ENCODE peak calls at places on chromosomes 11 and 22, in eight cellular contexts. One of them, this sample, is unnamed.

GRCh38 chr11:86547727-86548126 is 124.7 kb downstream of the ME3 start:
- DNase-seq in left ventricle myocardium inferior: no peak
- DNase-seq in kidney: no peak
- DNase-seq in fibroblast of mammary gland: no peak
- DNase-seq in B cell: no peak
- DNase-seq in stomach: no peak
- DNase-seq in RWPE1: no peak
- DNase-seq in neural progenitor cell: no peak
- DNase-seq in this sample: no peak

GRCh38 chr22:37137903-37138665 is 11.6 kb downstream of the IL2RB start:
- DNase-seq in left ventricle myocardium inferior: no peak
- DNase-seq in kidney: no peak
- DNase-seq in fibroblast of mammary gland: no peak
- DNase-seq in B cell: no peak
- DNase-seq in stomach: no peak
- DNase-seq in RWPE1: no peak
- DNase-seq in neural progenitor cell: no peak
- DNase-seq in this sample: no peak

GRCh38 chr11:67351275-67352005 is 1.9 kb downstream of the POLD4 start:
- DNase-seq in left ventricle myocardium inferior: peak; percentile 55
- DNase-seq in kidney: peak; percentile 56
- DNase-seq in fibroblast of mammary gland: peak; percentile 79
- DNase-seq in B cell: peak; percentile 88
- DNase-seq in stomach: peak; percentile 75
- DNase-seq in RWPE1: peak; percentile 84
- DNase-seq in neural progenitor cell: peak; percentile 79
- DNase-seq in this sample: peak; percentile 80

GRCh38 chr11:65843811-65844210 is 10.0 kb downstream of the SNX32 start:
- DNase-seq in left ventricle myocardium inferior: no peak
- DNase-seq in kidney: no peak
- DNase-seq in fibroblast of mammary gland: no peak
- DNase-seq in B cell: no peak
- DNase-seq in stomach: no peak
- DNase-seq in RWPE1: no peak
- DNase-seq in neural progenitor cell: no peak
- DNase-seq in this sample: no peak

GRCh38 chr11:975824-976223 is 50.2 kb downstream of the AP2A2 start:
- DNase-seq in left ventricle myocardium inferior: no peak
- DNase-seq in kidney: peak; percentile 57
- DNase-seq in fibroblast of mammary gland: peak; percentile 39
- DNase-seq in B cell: no peak
- DNase-seq in stomach: no peak
- DNase-seq in RWPE1: no peak
- DNase-seq in neural progenitor cell: peak; percentile 78
- DNase-seq in this sample: no peak

GRCh38 chr11:82978422-82979099 is 77.0 kb downstream of the DDIAS start:
- DNase-seq in left ventricle myocardium inferior: no peak
- DNase-seq in kidney: no peak
- DNase-seq in fibroblast of mammary gland: peak; percentile 91
- DNase-seq in B cell: no peak
- DNase-seq in stomach: no peak
- DNase-seq in RWPE1: peak; percentile 44
- DNase-seq in neural progenitor cell: no peak
- DNase-seq in this sample: peak; percentile 60

GRCh38 chr11:105164226-105164625 is 24.7 kb upstream of the CARD18 start:
- DNase-seq in left ventricle myocardium inferior: no peak
- DNase-seq in kidney: no peak
- DNase-seq in fibroblast of mammary gland: peak; percentile 2
- DNase-seq in B cell: no peak
- DNase-seq in stomach: no peak
- DNase-seq in RWPE1: no peak
- DNase-seq in neural progenitor cell: no peak
- DNase-seq in this sample: no peak

GRCh38 chr11:122103366-122103765 is 12.6 kb downstream of the BLID start:
- DNase-seq in left ventricle myocardium inferior: no peak
- DNase-seq in kidney: no peak
- DNase-seq in fibroblast of mammary gland: peak; percentile 87
- DNase-seq in B cell: no peak
- DNase-seq in stomach: no peak
- DNase-seq in RWPE1: peak; percentile 30
- DNase-seq in neural progenitor cell: no peak
- DNase-seq in this sample: peak; percentile 47

GRCh38 chr11:66343176-66343575 is 1.7 kb downstream of the BRMS1 start:
- DNase-seq in left ventricle myocardium inferior: no peak
- DNase-seq in kidney: peak; percentile 20
- DNase-seq in fibroblast of mammary gland: no peak
- DNase-seq in B cell: no peak
- DNase-seq in stomach: no peak
- DNase-seq in RWPE1: no peak
- DNase-seq in neural progenitor cell: no peak
- DNase-seq in this sample: no peak

GRCh38 chr11:72003776-72004171 is 5.1 kb downstream of the IL18BP start:
- DNase-seq in left ventricle myocardium inferior: no peak
- DNase-seq in kidney: peak; percentile 68
- DNase-seq in fibroblast of mammary gland: no peak
- DNase-seq in B cell: no peak
- DNase-seq in stomach: no peak
- DNase-seq in RWPE1: no peak
- DNase-seq in neural progenitor cell: no peak
- DNase-seq in this sample: no peak

GRCh38 chr11:78833237-78833636 is 258.6 kb upstream of the NARS2 start:
- DNase-seq in left ventricle myocardium inferior: no peak
- DNase-seq in kidney: no peak
- DNase-seq in fibroblast of mammary gland: no peak
- DNase-seq in B cell: no peak
- DNase-seq in stomach: no peak
- DNase-seq in RWPE1: no peak
- DNase-seq in neural progenitor cell: no peak
- DNase-seq in this sample: no peak

GRCh38 chr22:43147821-43148220 is 3.5 kb upstream of the TSPO start:
- DNase-seq in left ventricle myocardium inferior: no peak
- DNase-seq in kidney: no peak
- DNase-seq in fibroblast of mammary gland: no peak
- DNase-seq in B cell: no peak
- DNase-seq in stomach: no peak
- DNase-seq in RWPE1: no peak
- DNase-seq in neural progenitor cell: no peak
- DNase-seq in this sample: no peak

GRCh38 chr11:75352417-75353206 is 1.2 kb upstream of the ARRB1 start:
- DNase-seq in left ventricle myocardium inferior: no peak
- DNase-seq in kidney: peak; percentile 28
- DNase-seq in fibroblast of mammary gland: no peak
- DNase-seq in B cell: no peak
- DNase-seq in stomach: peak; percentile 67
- DNase-seq in RWPE1: no peak
- DNase-seq in neural progenitor cell: no peak
- DNase-seq in this sample: no peak

GRCh38 chr11:45144126-45145082 is 2.0 kb upstream of the PRDM11 start:
- DNase-seq in left ventricle myocardium inferior: no peak
- DNase-seq in kidney: no peak
- DNase-seq in fibroblast of mammary gland: no peak
- DNase-seq in B cell: no peak
- DNase-seq in stomach: peak; percentile 24
- DNase-seq in RWPE1: no peak
- DNase-seq in neural progenitor cell: no peak
- DNase-seq in this sample: no peak

GRCh38 chr22:24758164-24758799 is 16.2 kb downstream of the PIWIL3 start:
- DNase-seq in left ventricle myocardium inferior: peak; percentile 38
- DNase-seq in kidney: no peak
- DNase-seq in fibroblast of mammary gland: peak; percentile 55
- DNase-seq in B cell: peak; percentile 73
- DNase-seq in stomach: peak; percentile 63
- DNase-seq in RWPE1: peak; percentile 18
- DNase-seq in neural progenitor cell: peak; percentile 78
- DNase-seq in this sample: peak; percentile 71

GRCh38 chr11:17414317-17414737 is 25.9 kb upstream of the KCNJ11 start:
- DNase-seq in left ventricle myocardium inferior: no peak
- DNase-seq in kidney: no peak
- DNase-seq in fibroblast of mammary gland: no peak
- DNase-seq in B cell: no peak
- DNase-seq in stomach: peak; percentile 61
- DNase-seq in RWPE1: no peak
- DNase-seq in neural progenitor cell: no peak
- DNase-seq in this sample: no peak

GRCh38 chr22:27832606-27833005 is 31.1 kb upstream of the MN1 start:
- DNase-seq in left ventricle myocardium inferior: no peak
- DNase-seq in kidney: no peak
- DNase-seq in fibroblast of mammary gland: no peak
- DNase-seq in B cell: no peak
- DNase-seq in stomach: no peak
- DNase-seq in RWPE1: no peak
- DNase-seq in neural progenitor cell: no peak
- DNase-seq in this sample: no peak

GRCh38 chr11:44525473-44526252 is 39.8 kb upstream of the CD82 start:
- DNase-seq in left ventricle myocardium inferior: no peak
- DNase-seq in kidney: no peak
- DNase-seq in fibroblast of mammary gland: no peak
- DNase-seq in B cell: no peak
- DNase-seq in stomach: no peak
- DNase-seq in RWPE1: no peak
- DNase-seq in neural progenitor cell: no peak
- DNase-seq in this sample: no peak

GRCh38 chr22:32583074-32583677 is 108.6 kb downstream of the FBXO7 start:
- DNase-seq in left ventricle myocardium inferior: no peak
- DNase-seq in kidney: no peak
- DNase-seq in fibroblast of mammary gland: no peak
- DNase-seq in B cell: no peak
- DNase-seq in stomach: no peak
- DNase-seq in RWPE1: no peak
- DNase-seq in neural progenitor cell: no peak
- DNase-seq in this sample: no peak

GRCh38 chr11:40255457-40255856 is 1204.0 kb downstream of the LRRC4C start:
- DNase-seq in left ventricle myocardium inferior: no peak
- DNase-seq in kidney: no peak
- DNase-seq in fibroblast of mammary gland: no peak
- DNase-seq in B cell: no peak
- DNase-seq in stomach: no peak
- DNase-seq in RWPE1: no peak
- DNase-seq in neural progenitor cell: peak; percentile 22
- DNase-seq in this sample: no peak

GRCh38 chr11:60985501-60985900 is 14.0 kb downstream of the CD6 start:
- DNase-seq in left ventricle myocardium inferior: no peak
- DNase-seq in kidney: no peak
- DNase-seq in fibroblast of mammary gland: no peak
- DNase-seq in B cell: no peak
- DNase-seq in stomach: no peak
- DNase-seq in RWPE1: no peak
- DNase-seq in neural progenitor cell: no peak
- DNase-seq in this sample: no peak

GRCh38 chr11:17782145-17782544 is 47.6 kb downstream of the KCNC1 start:
- DNase-seq in left ventricle myocardium inferior: no peak
- DNase-seq in kidney: no peak
- DNase-seq in fibroblast of mammary gland: no peak
- DNase-seq in B cell: no peak
- DNase-seq in stomach: no peak
- DNase-seq in RWPE1: no peak
- DNase-seq in neural progenitor cell: no peak
- DNase-seq in this sample: no peak

GRCh38 chr11:1067812-1068496 is 6.7 kb upstream of the MUC2 start:
- DNase-seq in left ventricle myocardium inferior: no peak
- DNase-seq in kidney: no peak
- DNase-seq in fibroblast of mammary gland: no peak
- DNase-seq in B cell: no peak
- DNase-seq in stomach: no peak
- DNase-seq in RWPE1: no peak
- DNase-seq in neural progenitor cell: no peak
- DNase-seq in this sample: no peak

GRCh38 chr22:27903805-27904473 is 15.1 kb downstream of the PITPNB start:
- DNase-seq in left ventricle myocardium inferior: no peak
- DNase-seq in kidney: no peak
- DNase-seq in fibroblast of mammary gland: no peak
- DNase-seq in B cell: no peak
- DNase-seq in stomach: no peak
- DNase-seq in RWPE1: no peak
- DNase-seq in neural progenitor cell: no peak
- DNase-seq in this sample: no peak

GRCh38 chr11:116078101-116078561 is 573.9 kb upstream of the CADM1 start:
- DNase-seq in left ventricle myocardium inferior: no peak
- DNase-seq in kidney: no peak
- DNase-seq in fibroblast of mammary gland: no peak
- DNase-seq in B cell: no peak
- DNase-seq in stomach: no peak
- DNase-seq in RWPE1: no peak
- DNase-seq in neural progenitor cell: peak; percentile 80
- DNase-seq in this sample: no peak
- TF ChIP-seq CTCF in left ventricle myocardium inferior: peak; percentile 19
- TF ChIP-seq CTCF in kidney: peak; percentile 5
- TF ChIP-seq CTCF in fibroblast of mammary gland: no peak
- TF ChIP-seq CTCF in B cell: no peak
- TF ChIP-seq CTCF in stomach: no peak
- TF ChIP-seq CTCF in RWPE1: no peak
- TF ChIP-seq CTCF in neural progenitor cell: peak; percentile 77
- TF ChIP-seq CTCF in this sample: no peak

GRCh38 chr11:10304495-10305261 is at the start of gene ADM:
- DNase-seq in left ventricle myocardium inferior: peak; percentile 91
- DNase-seq in kidney: peak; percentile 96
- DNase-seq in fibroblast of mammary gland: peak; percentile 89
- DNase-seq in B cell: peak; percentile 70
- DNase-seq in stomach: peak; percentile 87
- DNase-seq in RWPE1: peak; percentile 89
- DNase-seq in neural progenitor cell: peak; percentile 86
- DNase-seq in this sample: peak; percentile 92
- TF ChIP-seq CTCF in left ventricle myocardium inferior: peak; percentile 70
- TF ChIP-seq CTCF in kidney: no peak
- TF ChIP-seq CTCF in fibroblast of mammary gland: no peak
- TF ChIP-seq CTCF in B cell: peak; percentile 72
- TF ChIP-seq CTCF in stomach: peak; percentile 57
- TF ChIP-seq CTCF in RWPE1: peak; percentile 72
- TF ChIP-seq CTCF in neural progenitor cell: peak; percentile 69
- TF ChIP-seq CTCF in this sample: peak; percentile 76

DNA sequence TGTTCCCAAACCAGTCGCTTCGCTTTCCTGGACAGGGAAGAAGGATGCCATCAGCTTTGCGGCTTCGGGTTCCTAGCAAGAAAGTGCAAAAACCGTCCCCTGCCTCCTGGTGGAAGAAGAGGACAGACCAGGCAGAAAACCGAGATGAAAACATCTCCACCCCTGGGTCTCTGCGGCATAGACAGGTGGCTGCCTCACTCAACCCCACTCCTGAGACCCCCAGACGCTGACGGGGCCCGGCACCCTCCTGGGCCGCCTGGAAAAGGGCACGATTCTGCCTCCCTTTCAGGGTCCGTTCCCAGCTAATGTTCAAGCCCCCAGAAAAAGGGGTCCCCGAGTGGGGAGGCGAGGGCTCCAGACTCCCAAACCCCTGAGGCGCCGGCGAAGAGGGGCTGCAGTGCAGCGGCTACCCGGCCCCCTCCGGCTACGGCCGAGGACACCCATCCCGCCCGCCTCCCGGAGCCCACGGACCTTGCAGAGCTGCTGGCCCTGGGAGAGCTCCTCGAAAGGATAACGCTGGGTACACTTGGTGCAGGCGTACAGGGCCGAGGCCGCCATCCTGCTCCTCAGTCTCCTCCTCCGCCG is 569 bp downstream of the FAM76B start:
- DNase-seq in left ventricle myocardium inferior: no peak
- DNase-seq in kidney: no peak
- DNase-seq in fibroblast of mammary gland: peak; percentile 45
- DNase-seq in B cell: peak; percentile 49
- DNase-seq in stomach: no peak
- DNase-seq in RWPE1: peak; percentile 13
- DNase-seq in neural progenitor cell: peak; percentile 80
- DNase-seq in this sample: peak; percentile 29
- TF ChIP-seq CTCF in left ventricle myocardium inferior: peak; percentile 8
- TF ChIP-seq CTCF in kidney: no peak
- TF ChIP-seq CTCF in fibroblast of mammary gland: peak; percentile 29
- TF ChIP-seq CTCF in B cell: peak; percentile 37
- TF ChIP-seq CTCF in stomach: no peak
- TF ChIP-seq CTCF in RWPE1: no peak
- TF ChIP-seq CTCF in neural progenitor cell: peak; percentile 53
- TF ChIP-seq CTCF in this sample: peak; percentile 13

GRCh38 chr22:38513063-38513462 is 7.0 kb upstream of the DDX17 start:
- DNase-seq in left ventricle myocardium inferior: no peak
- DNase-seq in kidney: no peak
- DNase-seq in fibroblast of mammary gland: no peak
- DNase-seq in B cell: peak; percentile 31
- DNase-seq in stomach: no peak
- DNase-seq in RWPE1: no peak
- DNase-seq in neural progenitor cell: peak; percentile 46
- DNase-seq in this sample: no peak
- TF ChIP-seq CTCF in left ventricle myocardium inferior: peak; percentile 43
- TF ChIP-seq CTCF in kidney: no peak
- TF ChIP-seq CTCF in fibroblast of mammary gland: no peak
- TF ChIP-seq CTCF in B cell: no peak
- TF ChIP-seq CTCF in stomach: no peak
- TF ChIP-seq CTCF in RWPE1: no peak
- TF ChIP-seq CTCF in neural progenitor cell: peak; percentile 43
- TF ChIP-seq CTCF in this sample: no peak